ENCODE peak calls at places on chromosomes 3 and 15, in seven cellular contexts. One of them, this sample, is unnamed.

GRCh38 chr3:121817753-121818152 is 17.1 kb downstream of the IQCB1 start:
- DNase-seq in bronchial epithelial cell: no peak
- DNase-seq in GM13977: no peak
- DNase-seq in IMR-90: no peak
- DNase-seq in body of pancreas: no peak
- DNase-seq in right cardiac atrium: no peak
- DNase-seq in HCEC 1CT: no peak
- DNase-seq in this sample: no peak

GRCh38 chr3:47669026-47669749 is 90.5 kb upstream of the CSPG5 start:
- DNase-seq in HCEC 1CT: peak
- DNase-seq in IMR-90: peak
- DNase-seq in body of pancreas: no peak
- DNase-seq in GM13977: no peak
- DNase-seq in right cardiac atrium: no peak
- DNase-seq in bronchial epithelial cell: peak
- DNase-seq in this sample: no peak

GRCh38 chr15:34116620-34117019 is 14.7 kb downstream of the PGBD4 start:
- DNase-seq in HCEC 1CT: no peak
- DNase-seq in right cardiac atrium: no peak
- DNase-seq in body of pancreas: no peak
- DNase-seq in bronchial epithelial cell: no peak
- DNase-seq in GM13977: no peak
- DNase-seq in IMR-90: no peak
- DNase-seq in this sample: no peak

GRCh38 chr3:81214626-81215025 is 546.8 kb downstream of the GBE1 start:
- DNase-seq in GM13977: no peak
- DNase-seq in bronchial epithelial cell: peak
- DNase-seq in body of pancreas: no peak
- DNase-seq in IMR-90: peak
- DNase-seq in right cardiac atrium: no peak
- DNase-seq in HCEC 1CT: peak
- DNase-seq in this sample: no peak

GRCh38 chr15:73927003-73927475 is 777 bp downstream of the LOXL1 start:
- DNase-seq in right cardiac atrium: peak
- DNase-seq in body of pancreas: peak
- DNase-seq in bronchial epithelial cell: no peak
- DNase-seq in HCEC 1CT: no peak
- DNase-seq in IMR-90: no peak
- DNase-seq in GM13977: peak
- DNase-seq in this sample: peak

GRCh38 chr15:95024388-95024787 is 793.0 kb downstream of the MCTP2 start:
- DNase-seq in bronchial epithelial cell: peak
- DNase-seq in body of pancreas: no peak
- DNase-seq in right cardiac atrium: no peak
- DNase-seq in IMR-90: peak
- DNase-seq in HCEC 1CT: peak
- DNase-seq in GM13977: no peak
- DNase-seq in this sample: no peak

GRCh38 chr3:111588527-111588926 is 6.6 kb downstream of the ZBED2 start:
- DNase-seq in HCEC 1CT: peak
- DNase-seq in right cardiac atrium: no peak
- DNase-seq in bronchial epithelial cell: peak
- DNase-seq in body of pancreas: no peak
- DNase-seq in IMR-90: peak
- DNase-seq in GM13977: no peak
- DNase-seq in this sample: no peak

GRCh38 chr3:18223591-18224338 is 201.4 kb downstream of the SATB1 start:
- DNase-seq in body of pancreas: no peak
- DNase-seq in bronchial epithelial cell: no peak
- DNase-seq in IMR-90: no peak
- DNase-seq in HCEC 1CT: no peak
- DNase-seq in GM13977: peak
- DNase-seq in right cardiac atrium: no peak
- DNase-seq in this sample: no peak